ENCODE peak calls at places on chromosomes 13 and 19, in four cellular contexts. U is sigmoid colon, P is right lobe of liver, Q is colonic mucosa. Z is an unnamed sample.
A peak's percentile ranks its signal among the peaks of the same experiment; 100 is the strongest.

GRCh38 chr19:32373614-32374295 is 28.3 kb downstream of the ZNF507 start:
- DNase-seq in U (no peak), P (peak; percentile 73), Q (peak; percentile 60), Z (no peak)

GRCh38 chr19:33275933-33276619 is 26.3 kb downstream of the CEBPA start:
- DNase-seq in U (no peak), P (peak; percentile 98), Q (no peak), Z (no peak)

GRCh38 chr13:38783992-38784875 is 97.4 kb downstream of the FREM2 start:
- DNase-seq in U (no peak), P (no peak), Q (peak; percentile 53), Z (no peak)

GRCh38 chr13:41008349-41008980 is 10.7 kb downstream of the ELF1 start:
- DNase-seq in U (no peak), P (no peak), Q (no peak), Z (no peak)

GRCh38 chr19:27796073-27796472 is 1416.9 kb downstream of the UQCRFS1 start:
- DNase-seq in U (no peak), P (no peak), Q (no peak), Z (no peak)

GRCh38 chr19:33819875-33820781 is 23.5 kb downstream of the KCTD15 start:
- DNase-seq in U (peak; percentile 88), P (peak; percentile 82), Q (peak; percentile 87), Z (no peak)

GRCh38 chr13:49538404-49538803 is 42.7 kb downstream of the PHF11 start:
- DNase-seq in U (no peak), P (no peak), Q (no peak), Z (no peak)

GRCh38 chr19:20423381-20424207 is 142.0 kb downstream of the ZNF737 start:
- DNase-seq in U (peak; percentile 83), P (peak; percentile 45), Q (peak; percentile 50), Z (peak; percentile 27)

GRCh38 chr13:32001769-32002168 is 29.8 kb upstream of the FRY start:
- DNase-seq in U (no peak), P (no peak), Q (no peak), Z (no peak)

GRCh38 chr13:111114362-111115050 is 604 bp upstream of the ARHGEF7 start:
- DNase-seq in U (peak; percentile 75), P (no peak), Q (no peak), Z (peak; percentile 65)

GRCh38 chr19:35915508-35915907 is 7.4 kb upstream of the TYROBP start:
- DNase-seq in U (no peak), P (no peak), Q (no peak), Z (no peak)

GRCh38 chr13:27170521-27171243 is 929 bp downstream of the USP12 start:
- DNase-seq in U (peak; percentile 76), P (peak; percentile 65), Q (peak; percentile 50), Z (no peak)

GRCh38 chr13:71865858-71866172 is 1.2 kb downstream of the DACH1 start:
- DNase-seq in U (peak; percentile 62), P (peak; percentile 47), Q (peak; percentile 26), Z (no peak)

GRCh38 chr13:112442483-112443090 is 66.4 kb downstream of the SPACA7 start:
- DNase-seq in U (no peak), P (no peak), Q (peak; percentile 7), Z (no peak)

GRCh38 chr19:15323496-15324235 is 8.7 kb downstream of the BRD4 start:
- DNase-seq in U (peak; percentile 80), P (peak; percentile 56), Q (peak; percentile 64), Z (no peak)

GRCh38 chr19:55316646-55317045 is 8.5 kb downstream of the TMEM150B start:
- DNase-seq in U (no peak), P (no peak), Q (no peak), Z (no peak)

GRCh38 chr19:46904114-46905060 is 43.6 kb downstream of the ARHGAP35 start:
- DNase-seq in U (peak; percentile 72), P (no peak), Q (no peak), Z (no peak)

GRCh38 chr13:71517004-71517403 is 350.0 kb downstream of the DACH1 start:
- DNase-seq in U (no peak), P (no peak), Q (peak; percentile 32), Z (no peak)

GRCh38 chr19:7397687-7398086 is 49.0 kb downstream of the ARHGEF18 start:
- DNase-seq in U (no peak), P (no peak), Q (no peak), Z (no peak)

GRCh38 chr19:35146746-35147466 is 3.9 kb downstream of the FXYD7 start:
- DNase-seq in U (no peak), P (no peak), Q (no peak), Z (no peak)

GRCh38 chr19:42380155-42380554 is 9.9 kb downstream of the CNFN start:
- DNase-seq in U (no peak), P (no peak), Q (no peak), Z (no peak)

GRCh38 chr13:96821381-96821780 is 172.9 kb downstream of the OXGR1 start:
- DNase-seq in U (no peak), P (no peak), Q (no peak), Z (no peak)

GRCh38 chr13:63731896-63732295 is 2316.2 kb upstream of the PCDH20 start:
- DNase-seq in U (no peak), P (no peak), Q (no peak), Z (no peak)

GRCh38 chr19:33861950-33862349 is 65.3 kb downstream of the KCTD15 start:
- DNase-seq in U (no peak), P (no peak), Q (no peak), Z (no peak)

GRCh38 chr19:35491838-35492360 is 1.6 kb upstream of the KRTDAP start:
- DNase-seq in U (no peak), P (no peak), Q (no peak), Z (no peak)

GRCh38 chr13:102729560-102730275 is 34.9 kb upstream of the METTL21C start:
- DNase-seq in U (no peak), P (no peak), Q (no peak), Z (no peak)

GRCh38 chr13:102726430-102726829 is 31.6 kb upstream of the METTL21C start:
- DNase-seq in U (no peak), P (no peak), Q (no peak), Z (no peak)

GRCh38 chr13:102721800-102722231 is 27.0 kb upstream of the METTL21C start:
- DNase-seq in U (no peak), P (no peak), Q (no peak), Z (peak; percentile 87)

DNA sequence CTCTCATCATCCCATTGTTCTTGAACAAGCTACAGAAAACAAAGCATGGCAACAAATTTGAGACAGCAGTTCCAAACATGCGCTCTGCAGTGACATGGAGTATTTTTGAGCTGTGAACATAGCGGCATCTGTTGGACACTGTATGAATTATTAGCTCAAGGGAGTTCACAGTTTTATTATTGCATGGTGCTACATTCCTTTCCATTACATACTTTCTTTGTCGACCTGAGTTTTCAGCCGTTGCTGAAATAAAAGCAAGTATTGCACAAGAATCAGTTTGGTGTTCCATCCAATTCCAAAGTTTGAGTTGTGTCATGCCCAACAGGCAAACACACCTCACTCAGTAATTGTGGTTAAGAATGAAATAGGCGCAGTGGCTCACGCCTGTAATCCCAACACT is 30.1 kb upstream of the METTL21C start:
- DNase-seq in U (no peak), P (peak; percentile 49), Q (no peak), Z (no peak)
- TF ChIP-seq CTCF in U (no peak), P (peak; percentile 71), Q (no peak), Z (peak; percentile 73)

GRCh38 chr13:30872685-30873443 is 33.2 kb upstream of the MEDAG start:
- DNase-seq in U (peak; percentile 85), P (no peak), Q (no peak), Z (no peak)

GRCh38 chr13:30870916-30871712 is 35.0 kb upstream of the MEDAG start:
- DNase-seq in U (no peak), P (no peak), Q (no peak), Z (no peak)

GRCh38 chr13:30873519-30873918 is 32.6 kb upstream of the MEDAG start:
- DNase-seq in U (no peak), P (no peak), Q (no peak), Z (no peak)

GRCh38 chr13:30871713-30872029 is 34.4 kb upstream of the MEDAG start:
- DNase-seq in U (no peak), P (no peak), Q (no peak), Z (no peak)

DNA sequence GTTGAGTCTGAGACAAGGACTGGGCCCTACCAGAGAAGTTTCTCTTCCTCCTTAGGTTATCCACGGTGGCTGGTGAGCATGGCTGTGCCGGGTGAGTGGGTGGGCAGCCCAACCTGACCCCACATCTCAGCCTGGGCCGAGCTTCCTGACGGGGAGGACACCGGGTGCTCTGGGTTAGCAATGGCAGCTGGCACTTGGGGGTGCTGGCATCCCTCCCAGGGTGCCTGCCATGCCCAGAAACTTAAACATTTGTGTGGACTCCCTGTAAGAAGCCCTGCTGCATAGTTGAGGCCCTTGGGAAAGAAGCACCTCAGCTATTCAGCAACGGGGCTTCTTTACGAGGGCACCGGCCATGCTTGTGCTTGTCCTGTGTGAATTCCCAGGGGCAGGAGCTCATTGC is 33.9 kb upstream of the MEDAG start:
- DNase-seq in U (no peak), P (no peak), Q (no peak), Z (no peak)
- H3K27ac ChIP-seq in U (peak overlapping the region; percentile 86), P (no peak overlapping the region), Q (no peak overlapping the region), Z (peak overlapping the region; percentile 14)

GRCh38 chr19:44752123-44752815 is 3.8 kb downstream of the BCL3 start:
- DNase-seq in U (no peak), P (no peak), Q (no peak), Z (no peak)

GRCh38 chr19:44754743-44755066 is 6.2 kb downstream of the BCL3 start:
- DNase-seq in U (no peak), P (no peak), Q (peak; percentile 45), Z (no peak)

GRCh38 chr19:44753932-44754742 is 5.6 kb downstream of the BCL3 start:
- DNase-seq in U (peak; percentile 97), P (peak; percentile 96), Q (peak; percentile 98), Z (peak; percentile 54)

GRCh38 chr19:44752816-44753618 is 4.5 kb downstream of the BCL3 start:
- DNase-seq in U (peak; percentile 94), P (peak; percentile 96), Q (peak; percentile 96), Z (peak; percentile 54)

DNA sequence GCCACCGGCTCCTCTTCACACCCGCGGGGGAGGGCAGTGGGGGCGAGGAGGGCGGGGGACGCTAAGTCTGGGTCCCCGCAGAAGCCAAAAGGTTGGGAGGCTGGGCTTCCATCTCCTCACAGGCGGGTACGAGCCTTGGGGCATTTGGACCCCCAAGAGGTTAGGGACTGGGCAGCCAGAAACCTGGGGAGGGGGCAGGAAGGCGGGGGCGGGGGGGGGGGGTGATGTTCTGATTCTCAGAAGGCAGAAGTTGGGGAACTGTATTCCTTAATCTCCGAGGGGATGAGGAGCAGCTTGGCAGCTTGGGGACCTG is 5.1 kb downstream of the BCL3 start:
- DNase-seq in U (no peak), P (no peak), Q (no peak), Z (no peak)
- H3K4me3 ChIP-seq in U (peak overlapping the region; percentile 41), P (peak overlapping the region; percentile 25), Q (peak overlapping the region; percentile 45), Z (no peak overlapping the region)

GRCh38 chr19:58519355-58520256 is at the start of gene ZBTB45:
- DNase-seq in U (peak; percentile 97), P (peak; percentile 92), Q (peak; percentile 93), Z (peak; percentile 94)

GRCh38 chr19:58516964-58517833 is 2.4 kb downstream of the ZBTB45 start:
- DNase-seq in U (no peak), P (peak; percentile 54), Q (no peak), Z (no peak)

GRCh38 chr19:58518261-58519086 is 1.1 kb downstream of the ZBTB45 start:
- DNase-seq in U (no peak), P (no peak), Q (peak; percentile 52), Z (no peak)

GRCh38 chr19:58520257-58520599 is 618 bp upstream of the ZBTB45 start:
- DNase-seq in U (peak; percentile 62), P (no peak), Q (no peak), Z (no peak)

DNA sequence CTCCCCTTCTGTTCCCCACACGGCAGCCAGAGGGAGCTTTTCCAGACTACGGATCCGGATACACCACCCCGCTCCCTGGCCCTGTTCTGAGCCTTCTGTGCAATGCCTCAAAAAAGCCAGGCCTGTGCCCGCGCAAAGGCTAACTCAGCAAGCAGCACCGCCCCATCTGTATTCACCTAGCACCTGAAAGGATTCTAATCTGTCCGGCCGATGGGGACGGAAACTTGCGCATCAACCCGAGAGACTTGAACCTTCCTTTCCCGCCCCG is 589 bp downstream of the ZBTB45 start:
- DNase-seq in U (peak; percentile 84), P (peak; percentile 74), Q (peak; percentile 69), Z (peak; percentile 52)
- TF ChIP-seq CTCF in U (no peak), P (peak; percentile 51), Q (peak; percentile 32), Z (peak; percentile 41)

Z was measured in dorsolateral prefrontal cortex.